ENCODE peak calls at places on chromosomes 13 and 19, in five cellular contexts. E is iPS DF 6.9; X is Peyer's patch; G is CD8-positive, alpha-beta T cell; Y is pancreas. B is an unnamed sample. For H3K4me1, the result is how much of the 10 kb centered on the place peaks cover.

GRCh38 chr13:45333973-45334922 is 6.7 kb downstream of the TPT1 start:
- DNase-seq in E (no peak), X (peak), G (peak), Y (no peak), B (peak)

GRCh38 chr13:19587635-19588300 is 26.4 kb upstream of the TPTE2 start:
- DNase-seq in E (no peak), X (no peak), G (no peak), Y (no peak), B (no peak)

GRCh38 chr13:88196106-88196505 is 524.9 kb downstream of the SLITRK5 start:
- DNase-seq in E (no peak), X (no peak), G (no peak), Y (no peak), B (no peak)

GRCh38 chr13:35499131-35500051 is 22.9 kb upstream of the MAB21L1 start:
- DNase-seq in E (no peak), X (no peak), G (no peak), Y (no peak), B (no peak)

GRCh38 chr19:33400856-33401682 is 27.6 kb downstream of the CEBPG start:
- DNase-seq in E (no peak), X (peak), G (no peak), Y (peak), B (no peak)

GRCh38 chr19:46670874-46671273 is 9.9 kb upstream of the DACT3 start:
- DNase-seq in E (no peak), X (no peak), G (no peak), Y (no peak), B (no peak)

GRCh38 chr13:95624020-95624419 is 20.5 kb downstream of the DZIP1 start:
- DNase-seq in E (no peak), X (no peak), G (no peak), Y (no peak), B (peak)

GRCh38 chr19:33825556-33825955 is 28.9 kb downstream of the KCTD15 start:
- DNase-seq in E (no peak), X (peak), G (no peak), Y (no peak), B (no peak)

GRCh38 chr13:114047358-114047881 is 73.5 kb upstream of the C13orf46 start:
- DNase-seq in E (no peak), X (peak), G (no peak), Y (no peak), B (no peak)

GRCh38 chr13:75685239-75685697 is 49.1 kb downstream of the LMO7 start:
- DNase-seq in E (no peak), X (no peak), G (no peak), Y (no peak), B (no peak)

GRCh38 chr13:112431734-112432133 is 55.6 kb downstream of the SPACA7 start:
- DNase-seq in E (no peak), X (no peak), G (no peak), Y (no peak), B (no peak)

GRCh38 chr13:76646946-76647345 is 239.3 kb downstream of the KCTD12 start:
- DNase-seq in E (no peak), X (no peak), G (no peak), Y (no peak), B (no peak)

GRCh38 chr19:4474504-4475136 is 2.5 kb downstream of the HDGFL2 start:
- DNase-seq in E (peak), X (no peak), G (no peak), Y (no peak), B (peak)

GRCh38 chr19:49342291-49342721 is 7.1 kb downstream of the CD37 start:
- DNase-seq in E (no peak), X (peak), G (no peak), Y (peak), B (no peak)

GRCh38 chr19:49338691-49339363 is 3.6 kb downstream of the CD37 start:
- DNase-seq in E (no peak), X (peak), G (no peak), Y (peak), B (peak)

GRCh38 chr19:49339364-49340068 is 4.3 kb downstream of the CD37 start:
- DNase-seq in E (no peak), X (peak), G (no peak), Y (peak), B (peak)

GRCh38 chr19:49340865-49341718 is 5.9 kb downstream of the CD37 start:
- DNase-seq in E (no peak), X (peak), G (no peak), Y (peak), B (no peak)

DNA sequence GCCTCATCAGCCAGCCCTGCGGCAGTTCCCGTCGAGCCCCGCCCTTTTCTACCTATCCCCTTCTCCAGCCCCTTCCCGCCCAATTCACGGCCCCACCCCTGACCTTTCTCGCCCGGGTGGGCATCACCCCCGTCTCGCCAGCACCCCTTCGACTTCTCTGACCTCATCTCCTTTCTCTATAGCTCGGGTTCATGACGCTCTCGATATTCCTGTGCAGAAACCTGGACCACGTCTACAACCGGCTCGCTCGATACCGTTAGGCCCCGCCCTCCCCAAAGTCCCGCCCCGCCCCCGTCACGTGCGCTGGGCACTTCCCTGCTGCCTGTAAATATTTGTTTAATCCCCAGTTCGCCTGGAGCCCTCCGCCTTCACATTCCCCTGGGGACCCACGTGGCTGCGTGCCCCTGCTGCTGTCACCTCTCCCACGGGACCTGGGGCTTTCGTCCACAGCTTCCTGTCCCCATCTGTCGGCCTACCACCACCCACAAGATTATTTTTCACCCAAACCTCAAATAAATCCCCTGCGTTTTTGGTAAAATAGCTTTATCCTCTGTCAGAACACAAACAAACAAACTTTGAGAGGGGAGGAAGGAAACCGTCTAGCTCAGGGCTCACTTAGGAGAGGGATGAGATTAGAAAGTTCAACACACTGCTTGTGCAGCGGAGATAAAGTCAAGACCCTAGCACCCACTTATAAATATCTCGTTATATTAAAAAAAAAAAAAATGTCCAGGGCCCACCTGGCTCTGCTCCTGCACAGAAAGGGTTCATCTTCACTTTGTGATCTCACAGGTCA is 5.1 kb downstream of the CD37 start:
- DNase-seq in E (no peak), X (peak), G (no peak), Y (peak), B (peak)
- H3K4me3 ChIP-seq in E (peak), X (peak), G (no peak), Y (peak), B (no peak)

DNA sequence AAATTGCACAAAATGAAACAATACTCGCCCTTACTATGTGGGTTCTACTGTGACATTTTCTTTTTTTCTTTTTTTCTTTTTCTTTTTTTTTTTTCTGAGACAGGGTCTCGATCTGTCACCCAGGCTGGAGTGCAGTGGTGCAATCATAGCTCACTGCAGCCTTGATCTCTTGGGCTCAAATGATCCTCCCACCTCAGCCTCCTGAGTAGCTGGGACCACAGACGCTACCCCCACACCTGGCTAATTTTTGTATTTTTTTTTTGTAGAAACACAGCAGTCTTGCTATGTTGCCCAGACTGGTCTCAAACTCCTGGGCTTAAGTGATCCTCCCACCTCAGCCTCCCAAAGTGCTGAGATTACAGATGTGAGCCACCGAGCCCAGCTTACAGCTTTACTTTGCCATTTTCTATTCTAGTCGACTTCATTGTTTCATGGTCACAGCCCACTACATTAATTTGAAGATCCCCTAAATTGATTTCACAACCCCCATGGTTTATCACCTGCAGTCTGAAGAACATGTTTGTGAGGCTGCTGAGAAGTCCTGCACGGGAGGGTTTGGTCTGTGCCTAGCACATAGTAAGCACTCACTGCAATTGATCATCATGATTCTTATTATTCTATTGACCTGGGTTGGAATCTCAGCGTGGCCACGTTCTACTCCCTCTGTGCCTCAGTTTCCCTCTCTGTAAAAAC is 3.8 kb downstream of the BCL3 start:
- DNase-seq in E (no peak), X (no peak), G (no peak), Y (no peak), B (no peak)
- H3K4me1 ChIP-seq in E (under half), X (half or more), G (half or more), Y (under half), B (under half)

DNA sequence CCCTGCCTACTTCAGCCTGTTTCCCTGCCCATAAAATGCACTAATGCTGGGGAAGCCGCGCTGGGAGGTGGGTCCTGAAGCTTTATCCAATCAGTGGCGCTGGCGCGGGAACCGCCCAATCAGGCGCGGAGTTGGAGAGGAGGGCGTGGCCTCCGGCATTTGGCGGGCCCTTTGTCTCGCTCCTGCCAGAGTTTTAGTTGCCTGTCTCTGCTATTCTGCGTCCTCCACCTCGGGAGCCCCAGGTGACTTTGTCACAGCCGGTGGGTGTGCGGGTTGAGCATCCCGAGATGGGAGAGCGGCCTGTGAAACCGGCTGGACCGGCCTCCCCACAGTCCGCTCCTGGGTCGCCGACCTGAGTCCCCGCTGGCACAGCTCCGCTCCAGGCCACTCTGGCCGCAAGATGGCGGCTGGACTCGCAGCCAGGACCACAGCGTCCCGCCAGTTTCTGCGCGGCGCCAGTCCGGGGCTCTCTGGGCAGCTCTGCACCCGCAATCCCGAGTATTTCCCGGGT is 30.7 kb upstream of the ZNF429 start:
- DNase-seq in E (no peak), X (peak), G (peak), Y (peak), B (peak)
- H3K4me3 ChIP-seq in E (no peak), X (peak), G (peak), Y (peak), B (peak)

GRCh38 chr19:17451820-17452219 is 3.4 kb upstream of the TMEM221 start:
- DNase-seq in E (no peak), X (no peak), G (no peak), Y (no peak), B (no peak)

GRCh38 chr19:17448190-17448967 is at the start of gene TMEM221:
- DNase-seq in E (no peak), X (peak), G (peak), Y (peak), B (peak)

GRCh38 chr19:17454579-17454978 is 6.1 kb upstream of the TMEM221 start:
- DNase-seq in E (no peak), X (no peak), G (no peak), Y (no peak), B (no peak)

GRCh38 chr19:17447704-17448189 is 721 bp downstream of the TMEM221 start:
- DNase-seq in E (no peak), X (no peak), G (no peak), Y (no peak), B (no peak)

DNA sequence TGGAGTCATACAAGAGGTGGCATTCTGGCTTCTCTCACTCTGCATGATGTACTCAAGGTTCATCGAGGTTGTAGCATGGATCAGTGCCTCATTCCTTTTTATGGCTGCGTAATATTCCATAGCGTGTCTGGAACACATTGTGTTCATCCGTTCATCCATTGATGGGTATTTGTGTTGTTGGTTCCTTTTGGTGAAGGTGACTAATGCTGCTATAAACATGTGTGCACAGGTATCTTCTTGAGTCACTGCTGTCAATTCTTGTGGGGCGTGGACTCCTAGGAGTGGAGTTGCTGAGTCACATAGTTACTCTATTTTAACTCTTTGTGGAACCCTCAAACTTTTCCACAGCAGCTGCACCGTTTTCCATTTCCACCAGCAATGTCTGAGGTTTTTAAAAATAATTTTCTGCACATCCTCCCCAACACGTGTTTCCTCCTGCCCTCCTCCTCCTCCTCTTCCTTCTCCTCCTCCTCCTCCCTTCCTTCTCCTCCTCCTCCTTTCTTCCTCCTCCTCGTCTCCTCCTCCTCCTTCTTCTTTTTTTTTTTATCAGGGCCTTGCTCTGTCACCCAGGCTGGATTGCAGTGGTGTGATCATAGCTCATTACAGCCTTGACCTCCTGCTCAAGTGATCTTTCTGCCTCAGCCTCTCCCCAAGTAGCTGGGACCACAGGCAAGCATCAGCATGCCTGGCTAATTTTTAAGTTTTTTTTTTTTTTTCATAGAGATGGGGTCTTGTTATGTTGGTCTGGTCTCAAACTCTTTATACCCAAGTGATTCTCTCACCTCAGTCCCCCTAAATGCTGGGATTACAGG is 2.0 kb upstream of the TMEM221 start:
- DNase-seq in E (no peak), X (peak), G (no peak), Y (no peak), B (no peak)
- H3K4me1 ChIP-seq in E (under half), X (under half), G (under half), Y (under half), B (under half)

GRCh38 chr13:46593403-46593802 is 40.4 kb downstream of the LRCH1 start:
- DNase-seq in E (no peak), X (no peak), G (peak), Y (no peak), B (no peak)
- H3K4me3 ChIP-seq in E (no peak), X (no peak), G (no peak), Y (no peak), B (no peak)

GRCh38 chr19:50025794-50026549 is at the start of gene ZNF473:
- DNase-seq in E (peak), X (peak), G (peak), Y (peak), B (peak)

GRCh38 chr19:50022823-50023222 is 2.3 kb downstream of the VRK3 start:
- DNase-seq in E (no peak), X (no peak), G (no peak), Y (no peak), B (no peak)

GRCh38 chr19:50026550-50026906 is 723 bp downstream of the ZNF473 start:
- DNase-seq in E (no peak), X (no peak), G (no peak), Y (no peak), B (no peak)

GRCh38 chr19:50024719-50025021 is 502 bp downstream of the VRK3 start:
- DNase-seq in E (no peak), X (no peak), G (no peak), Y (no peak), B (no peak)

GRCh38 chr19:50025022-50025793 is at the start of gene VRK3:
- DNase-seq in E (peak), X (peak), G (peak), Y (peak), B (peak)
- H3K4me1 ChIP-seq in E (under half), X (under half), G (under half), Y (under half), B (under half)

DNA sequence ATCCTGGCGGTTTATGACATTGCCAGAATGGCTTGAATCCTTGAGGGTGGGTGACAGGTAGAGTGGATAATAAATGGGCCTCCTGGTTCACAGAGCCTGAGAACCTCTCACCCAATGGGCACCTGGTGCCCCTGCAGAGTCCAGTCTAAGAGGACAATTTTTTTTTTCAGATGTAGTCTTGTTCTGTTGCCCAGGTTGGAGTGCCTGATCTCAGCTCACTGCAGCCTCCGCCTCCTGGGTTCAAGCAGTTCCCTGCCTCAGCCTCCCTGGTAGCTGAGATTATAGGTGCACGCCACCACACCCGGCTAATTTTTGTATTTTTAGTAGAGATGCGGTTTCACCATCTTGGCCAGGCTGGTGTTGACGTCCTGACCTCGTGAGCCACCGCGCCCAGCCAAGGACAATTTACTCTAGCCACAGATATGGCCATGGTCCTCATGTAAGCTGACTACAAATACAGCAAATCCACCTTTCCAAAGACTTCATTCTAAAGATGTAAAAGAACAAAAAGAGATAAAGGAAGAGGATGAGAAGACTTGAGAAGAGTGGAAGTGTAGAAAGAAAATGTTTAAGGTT is 33.0 kb downstream of the COL4A2 start:
- DNase-seq in E (no peak), X (no peak), G (no peak), Y (no peak), B (no peak)
- H3K4me3 ChIP-seq in E (no peak), X (no peak), G (no peak), Y (no peak), B (no peak)

GRCh38 chr19:21590868-21591267 is 85.5 kb downstream of the ZNF429 start:
- DNase-seq in E (no peak), X (no peak), G (no peak), Y (no peak), B (no peak)

GRCh38 chr19:21588202-21588601 is 82.8 kb downstream of the ZNF429 start:
- DNase-seq in E (no peak), X (no peak), G (no peak), Y (no peak), B (no peak)

GRCh38 chr19:21593934-21594844 is 88.8 kb downstream of the ZNF429 start:
- DNase-seq in E (no peak), X (no peak), G (no peak), Y (no peak), B (no peak)

GRCh38 chr19:21595185-21595584 is 89.8 kb downstream of the ZNF429 start:
- DNase-seq in E (no peak), X (no peak), G (no peak), Y (no peak), B (no peak)

DNA sequence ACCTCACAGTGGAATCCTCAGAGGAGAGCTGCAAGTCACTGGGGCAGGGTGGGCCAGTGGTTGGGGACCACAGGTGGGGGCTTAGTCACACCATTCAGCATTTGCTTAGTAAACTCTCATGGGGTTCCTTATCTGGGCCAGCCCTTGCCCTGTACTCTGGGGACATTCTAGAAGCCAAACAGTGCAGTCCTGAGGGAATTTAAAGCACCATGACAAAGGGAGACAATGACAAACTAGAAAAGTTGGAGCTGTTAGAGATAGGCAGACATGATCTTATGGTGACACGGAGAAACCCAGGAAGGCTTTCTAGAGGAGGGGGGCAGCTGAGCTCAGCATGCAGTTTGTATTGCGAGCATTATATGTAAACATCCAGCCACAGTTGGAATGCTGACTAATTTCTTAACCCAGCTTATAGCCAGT is 87.6 kb downstream of the ZNF429 start:
- DNase-seq in E (no peak), X (no peak), G (no peak), Y (no peak), B (no peak)
- H3K4me1 ChIP-seq in E (under half), X (under half), G (under half), Y (under half), B (under half)

GRCh38 chr19:57632987-57633831 is at the start of gene ZNF211:
- DNase-seq in E (peak), X (peak), G (peak), Y (peak), B (peak)

GRCh38 chr19:57633832-57634131 is 814 bp downstream of the ZNF211 start:
- DNase-seq in E (no peak), X (no peak), G (no peak), Y (no peak), B (no peak)

GRCh38 chr19:57642396-57643046 is 9.6 kb downstream of the ZNF211 start:
- DNase-seq in E (no peak), X (no peak), G (no peak), Y (no peak), B (no peak)

GRCh38 chr19:57641715-57642234 is 8.8 kb downstream of the ZNF211 start:
- DNase-seq in E (no peak), X (no peak), G (no peak), Y (no peak), B (no peak)

DNA sequence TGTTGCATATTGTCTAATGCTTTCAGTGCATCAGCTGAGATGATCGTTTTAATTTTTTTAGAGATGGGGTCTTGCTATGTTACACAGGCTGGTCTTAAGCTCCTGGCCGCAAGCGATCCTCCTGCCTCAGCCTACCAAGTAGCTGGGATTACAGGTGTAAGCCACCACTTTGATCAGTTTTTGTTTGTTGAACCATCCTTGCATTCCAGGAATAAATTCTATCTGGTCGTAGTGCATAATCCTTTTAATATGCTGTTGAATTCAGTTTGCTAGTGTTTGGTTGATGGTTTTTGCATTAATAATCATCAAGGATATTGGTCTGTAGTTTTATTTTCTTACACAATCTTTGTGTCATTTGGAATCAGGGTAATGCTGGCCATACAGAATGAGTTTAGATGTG is 4.4 kb downstream of the ZNF211 start:
- DNase-seq in E (no peak), X (no peak), G (no peak), Y (no peak), B (no peak)
- H3K4me3 ChIP-seq in E (no peak), X (no peak), G (no peak), Y (no peak), B (no peak)